ENCODE peak calls at places on chromosome 20, in eight cellular contexts. G is tibial artery, N is aorta, P is epithelial cell of esophagus, D is activated T-cell treated with anti-CD3 and anti-CD28 coated beads for 1 hour, S is heart right ventricle, F is LoVo, L is GM04504. B is an unnamed sample.
A peak's percentile ranks its signal among the peaks of the same experiment; 100 is the strongest.

GRCh38 chr20:11136691-11137090 is 462.9 kb upstream of the JAG1 start:
- DNase-seq in D (no peak), L (no peak), N (no peak), F (no peak), S (no peak), G (no peak), P (no peak), B (no peak)

GRCh38 chr20:6028795-6029194 is 25.1 kb downstream of the LRRN4 start:
- DNase-seq in S (no peak), G (no peak), P (no peak), L (no peak), D (no peak), F (no peak), N (no peak), B (no peak)

GRCh38 chr20:21360686-21361085 is 36.6 kb downstream of the NKX2-4 start:
- DNase-seq in G (no peak), P (peak; percentile 14), N (no peak), L (no peak), S (no peak), F (no peak), D (no peak), B (no peak)

GRCh38 chr20:13430346-13431002 is 208.3 kb downstream of the TASP1 start:
- DNase-seq in L (no peak), S (no peak), D (no peak), P (peak; percentile 55), N (no peak), G (no peak), F (peak; percentile 28), B (peak; percentile 7)

GRCh38 chr20:45114465-45115385 is at the start of gene WFDC5:
- DNase-seq in D (no peak), L (no peak), F (no peak), N (no peak), P (peak; percentile 96), G (no peak), S (no peak), B (no peak)

GRCh38 chr20:14518648-14519047 is 181.2 kb upstream of the FLRT3 start:
- DNase-seq in N (no peak), L (no peak), G (no peak), F (no peak), P (peak; percentile 39), D (no peak), S (no peak), B (no peak)

GRCh38 chr20:53691060-53691810 is 97.6 kb upstream of the ZNF217 start:
- DNase-seq in D (no peak), F (peak; percentile 88), S (no peak), L (no peak), G (no peak), P (peak; percentile 92), N (no peak), B (no peak)

GRCh38 chr20:51142448-51142847 is 119.5 kb upstream of the KCNG1 start:
- DNase-seq in F (no peak), D (no peak), N (no peak), P (peak; percentile 45), G (no peak), S (no peak), L (no peak), B (no peak)

GRCh38 chr20:5950271-5951031 is at the start of the genes MCM8 and TRMT6:
- DNase-seq in D (peak; percentile 91), N (peak; percentile 98), P (peak; percentile 98), G (peak; percentile 97), L (peak; percentile 79), F (peak; percentile 97), S (peak; percentile 95), B (peak; percentile 99)

GRCh38 chr20:39850821-39851330 is 838.2 kb downstream of the MAFB start:
- DNase-seq in N (no peak), G (no peak), P (no peak), F (no peak), D (no peak), S (no peak), L (no peak), B (no peak)

GRCh38 chr20:44848254-44849015 is 37.1 kb upstream of the YWHAB start:
- DNase-seq in L (no peak), F (no peak), N (no peak), G (no peak), P (no peak), S (no peak), D (no peak), B (no peak)

GRCh38 chr20:23049201-23049932 is at the start of gene THBD:
- DNase-seq in P (peak; percentile 91), L (no peak), G (peak; percentile 94), D (no peak), F (no peak), S (peak; percentile 88), N (peak; percentile 93), B (no peak)

GRCh38 chr20:61796738-61797137 is 268.9 kb downstream of the TAF4 start:
- DNase-seq in D (no peak), L (no peak), S (no peak), N (no peak), P (no peak), F (no peak), G (no peak), B (no peak)

GRCh38 chr20:35598899-35599775 is 16.5 kb upstream of the SPAG4 start:
- DNase-seq in F (no peak), P (no peak), N (no peak), G (peak; percentile 53), S (no peak), L (no peak), D (no peak), B (peak; percentile 35)

GRCh38 chr20:57618091-57618765 is 2.0 kb downstream of the ZBP1 start:
- DNase-seq in N (peak; percentile 21), L (no peak), P (peak; percentile 82), G (peak; percentile 54), S (no peak), D (no peak), F (peak; percentile 86), B (peak; percentile 90)

GRCh38 chr20:14142964-14143627 is 147.8 kb downstream of the MACROD2 start:
- DNase-seq in D (no peak), L (peak; percentile 32), G (no peak), P (peak; percentile 34), F (no peak), S (no peak), N (no peak), B (no peak)

GRCh38 chr20:54611701-54612487 is 136.5 kb downstream of the DOK5 start:
- DNase-seq in L (no peak), S (peak; percentile 42), D (no peak), G (no peak), F (no peak), N (no peak), P (no peak), B (no peak)

GRCh38 chr20:18237682-18238081 is 50.6 kb upstream of the ZNF133 start:
- DNase-seq in P (no peak), L (no peak), F (no peak), D (no peak), S (no peak), G (no peak), N (no peak), B (no peak)

GRCh38 chr20:50729925-50730764 is 1.2 kb upstream of the PARD6B start:
- DNase-seq in F (no peak), G (peak; percentile 58), L (no peak), S (no peak), D (no peak), N (no peak), P (no peak), B (peak; percentile 55)

GRCh38 chr20:51631011-51631950 is 88.8 kb upstream of the NFATC2 start:
- DNase-seq in S (peak; percentile 74), N (peak; percentile 59), F (peak; percentile 80), D (no peak), L (peak; percentile 95), P (peak; percentile 91), G (peak; percentile 85), B (peak; percentile 99)

GRCh38 chr20:21342656-21343345 is 39.7 kb downstream of the XRN2 start:
- DNase-seq in N (no peak), D (no peak), F (no peak), L (no peak), G (no peak), S (no peak), P (no peak), B (no peak)

GRCh38 chr20:49344975-49345374 is 67.1 kb upstream of the ZNFX1 start:
- DNase-seq in N (peak; percentile 75), L (peak; percentile 88), P (peak; percentile 85), F (peak; percentile 8), S (peak; percentile 53), G (peak; percentile 86), D (no peak), B (no peak)

GRCh38 chr20:5569021-5569420 is 181.2 kb upstream of the SHLD1 start:
- DNase-seq in F (peak; percentile 37), S (peak; percentile 44), P (peak; percentile 58), L (no peak), N (no peak), D (peak; percentile 31), G (no peak), B (peak; percentile 71)

GRCh38 chr20:2143594-2143993 is 42.0 kb downstream of the STK35 start:
- DNase-seq in L (no peak), S (no peak), G (no peak), P (no peak), D (no peak), F (no peak), N (peak; percentile 17), B (no peak)

GRCh38 chr20:41344938-41345728 is 4.5 kb downstream of the LPIN3 start:
- DNase-seq in D (no peak), S (no peak), P (peak; percentile 52), G (no peak), L (no peak), F (no peak), N (peak; percentile 17), B (no peak)

GRCh38 chr20:19009071-19009688 is 195.6 kb downstream of the SCP2D1 start:
- DNase-seq in F (no peak), P (no peak), N (no peak), D (no peak), L (no peak), G (no peak), S (no peak), B (no peak)

GRCh38 chr20:63858393-63859165 is 2.7 kb upstream of the ABHD16B start:
- DNase-seq in L (no peak), P (no peak), D (no peak), S (peak; percentile 85), G (no peak), N (no peak), F (no peak), B (peak; percentile 65)

GRCh38 chr20:833121-833449 is 430 bp upstream of the FAM110A start:
- DNase-seq in L (peak; percentile 16), G (no peak), F (no peak), D (no peak), N (no peak), S (no peak), P (peak; percentile 59), B (no peak)

GRCh38 chr20:43778375-43778774 is 51.6 kb upstream of the GTSF1L start:
- DNase-seq in S (no peak), L (no peak), P (no peak), D (no peak), N (no peak), G (no peak), F (no peak), B (no peak)

GRCh38 chr20:13915244-13915643 is 75.2 kb downstream of the SEL1L2 start:
- DNase-seq in N (no peak), L (no peak), D (no peak), S (no peak), P (no peak), F (no peak), G (no peak), B (no peak)

GRCh38 chr20:36461600-36462439 is 79.5 kb upstream of the MYL9 start:
- DNase-seq in N (peak; percentile 84), S (peak; percentile 76), P (peak; percentile 42), G (peak; percentile 86), L (no peak), F (no peak), D (peak; percentile 24), B (peak; percentile 69)

GRCh38 chr20:48635791-48636267 is 192.0 kb downstream of the PREX1 start:
- DNase-seq in S (peak; percentile 40), L (no peak), F (peak; percentile 25), D (peak; percentile 54), N (peak; percentile 69), G (no peak), P (peak; percentile 20), B (peak; percentile 52)

GRCh38 chr20:8504030-8504429 is 372.0 kb downstream of the PLCB1 start:
- DNase-seq in S (no peak), P (no peak), G (no peak), F (no peak), N (no peak), L (no peak), D (no peak), B (no peak)

GRCh38 chr20:4335722-4336121 is 320.4 kb upstream of the RNF24 start:
- DNase-seq in P (no peak), G (no peak), F (no peak), D (no peak), N (no peak), L (no peak), S (no peak), B (no peak)